ENCODE peak calls at places on chromosome 1, in eight cellular contexts. U is fibroblast of lung, V is neural progenitor cell, O is MM.1S, R is A549, W is neuronal stem cell, X is astrocyte, D is IMR-90. Z is an unnamed sample.
A peak's percentile ranks its signal among the peaks of the same experiment; 100 is the strongest.

GRCh38 chr1:150009604-150010387 is 730 bp downstream of the OTUD7B start:
- DNase-seq in D (peak; percentile 90), O (peak; percentile 25), W (peak; percentile 14), X (peak; percentile 91), R (peak; percentile 35), U (peak; percentile 93), V (peak; percentile 67), Z (no peak)

GRCh38 chr1:94640125-94640524 is 98.6 kb upstream of the F3 start:
- DNase-seq in O (no peak), W (no peak), U (no peak), X (no peak), R (no peak), V (no peak), D (no peak), Z (no peak)

GRCh38 chr1:89802036-89802435 is 18.8 kb upstream of the LRRC8D start:
- DNase-seq in X (no peak), V (peak; percentile 80), D (no peak), W (peak; percentile 51), R (no peak), O (no peak), U (no peak), Z (no peak)

GRCh38 chr1:145949219-145949618 is 8.6 kb downstream of the LIX1L start:
- DNase-seq in W (no peak), V (no peak), D (no peak), U (no peak), O (no peak), R (no peak), X (no peak), Z (no peak)

GRCh38 chr1:26083246-26083645 is 15.8 kb upstream of the TRIM63 start:
- DNase-seq in V (no peak), X (peak; percentile 22), U (peak; percentile 29), O (no peak), W (no peak), R (no peak), D (peak; percentile 46), Z (no peak)

GRCh38 chr1:178575611-178576331 is 62.9 kb downstream of the TEX35 start:
- DNase-seq in X (peak; percentile 8), D (peak; percentile 60), O (no peak), V (no peak), W (no peak), U (peak; percentile 17), R (no peak), Z (no peak)

GRCh38 chr1:25068829-25069228 is 138.8 kb upstream of the RUNX3 start:
- DNase-seq in W (no peak), X (no peak), O (no peak), R (no peak), V (no peak), U (no peak), D (no peak), Z (peak; percentile 15)

GRCh38 chr1:230426246-230427101 is at the start of gene PGBD5:
- DNase-seq in U (peak; percentile 65), W (peak; percentile 91), O (peak; percentile 89), R (peak; percentile 64), D (peak; percentile 46), V (peak; percentile 95), X (peak; percentile 45), Z (peak; percentile 72)

GRCh38 chr1:95407146-95407863 is 173.3 kb downstream of the RWDD3 start:
- DNase-seq in X (no peak), U (no peak), R (no peak), D (no peak), O (no peak), V (peak; percentile 10), W (no peak), Z (no peak)

GRCh38 chr1:88877382-88877825 is 14.0 kb downstream of the GTF2B start:
- DNase-seq in V (peak; percentile 41), W (peak; percentile 14), O (peak; percentile 10), D (peak; percentile 61), X (peak; percentile 26), U (peak; percentile 29), R (no peak), Z (no peak)

GRCh38 chr1:208007938-208008342 is 97.0 kb upstream of the CD34 start:
- DNase-seq in D (peak; percentile 61), R (no peak), V (no peak), O (no peak), X (peak; percentile 88), U (peak; percentile 89), W (no peak), Z (no peak)

GRCh38 chr1:231918239-231919015 is 291.8 kb downstream of the DISC1 start:
- DNase-seq in D (peak; percentile 78), O (peak; percentile 67), R (no peak), W (no peak), U (peak; percentile 89), V (no peak), X (peak; percentile 85), Z (peak; percentile 45)

GRCh38 chr1:152461544-152461943 is 47.5 kb upstream of the CRNN start:
- DNase-seq in R (no peak), X (peak; percentile 20), W (no peak), V (peak; percentile 23), U (peak; percentile 36), D (peak; percentile 38), O (peak; percentile 87), Z (peak; percentile 53)

GRCh38 chr1:210089848-210090247 is 142.7 kb upstream of the SERTAD4 start:
- DNase-seq in D (peak; percentile 1), O (peak; percentile 62), U (no peak), W (no peak), X (no peak), V (no peak), R (no peak), Z (no peak)

GRCh38 chr1:53690411-53690810 is 48.6 kb downstream of the GLIS1 start:
- DNase-seq in U (peak; percentile 17), O (no peak), R (no peak), X (no peak), D (no peak), V (no peak), W (no peak), Z (no peak)

GRCh38 chr1:245469006-245469405 is 314.2 kb downstream of the KIF26B start:
- DNase-seq in R (no peak), U (no peak), O (no peak), V (no peak), X (no peak), D (no peak), W (no peak), Z (no peak)

DNA sequence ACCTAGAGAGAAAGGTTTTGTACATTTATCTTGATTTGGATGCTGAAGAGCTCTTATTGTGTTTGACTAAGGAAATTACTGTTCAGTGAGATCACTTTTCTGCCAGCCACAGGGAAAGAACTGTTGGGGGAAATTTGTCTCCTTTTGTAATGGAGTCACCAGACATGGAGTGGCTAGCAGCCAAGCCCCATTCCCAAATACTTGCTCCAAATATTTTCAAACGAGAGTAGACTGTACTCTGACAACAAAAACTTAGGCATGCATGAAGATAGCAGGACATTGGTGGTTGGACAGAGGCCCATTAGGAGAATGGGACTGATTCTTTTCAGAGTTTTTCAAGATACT is 21.1 kb downstream of the IPO9 start:
- DNase-seq in O (no peak), W (no peak), D (peak; percentile 87), U (peak; percentile 97), R (no peak), V (no peak), X (peak; percentile 96), Z (no peak)
- H3K4me2 ChIP-seq in O (no peak overlapping the region), W (no peak overlapping the region), D (peak overlapping the region; percentile 15), U (peak overlapping the region; percentile 1), R (peak overlapping the region; percentile 5), V (no peak overlapping the region), X (peak overlapping the region; percentile 79), Z (no peak overlapping the region)

DNA sequence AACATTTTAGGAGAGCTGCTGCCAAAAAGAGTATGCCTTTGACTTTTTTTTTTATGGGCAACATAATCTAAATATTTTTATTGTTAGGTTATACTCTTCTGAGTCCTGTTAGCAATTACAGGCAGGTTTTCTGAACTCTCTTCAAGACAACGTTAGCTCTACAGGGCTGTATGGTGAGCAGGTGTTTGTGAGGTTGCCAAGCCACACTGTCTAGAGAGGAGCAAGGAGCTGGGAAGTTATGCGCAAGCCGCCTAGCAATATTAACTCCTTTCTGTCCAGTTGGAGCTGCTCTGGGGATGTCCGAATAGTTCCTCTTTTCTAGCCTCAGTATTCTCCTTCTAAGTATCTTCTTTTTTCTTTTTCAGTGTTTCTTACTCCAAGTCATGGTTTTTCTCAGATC is 110.9 kb downstream of the SPAG17 start:
- DNase-seq in D (no peak), V (peak; percentile 11), X (peak; percentile 14), R (no peak), U (peak; percentile 32), W (no peak), O (no peak), Z (no peak)
- H3K4me2 ChIP-seq in D (no peak overlapping the region), V (no peak overlapping the region), X (no peak overlapping the region), R (no peak overlapping the region), U (no peak overlapping the region), W (no peak overlapping the region), O (no peak overlapping the region), Z (no peak overlapping the region)

DNA sequence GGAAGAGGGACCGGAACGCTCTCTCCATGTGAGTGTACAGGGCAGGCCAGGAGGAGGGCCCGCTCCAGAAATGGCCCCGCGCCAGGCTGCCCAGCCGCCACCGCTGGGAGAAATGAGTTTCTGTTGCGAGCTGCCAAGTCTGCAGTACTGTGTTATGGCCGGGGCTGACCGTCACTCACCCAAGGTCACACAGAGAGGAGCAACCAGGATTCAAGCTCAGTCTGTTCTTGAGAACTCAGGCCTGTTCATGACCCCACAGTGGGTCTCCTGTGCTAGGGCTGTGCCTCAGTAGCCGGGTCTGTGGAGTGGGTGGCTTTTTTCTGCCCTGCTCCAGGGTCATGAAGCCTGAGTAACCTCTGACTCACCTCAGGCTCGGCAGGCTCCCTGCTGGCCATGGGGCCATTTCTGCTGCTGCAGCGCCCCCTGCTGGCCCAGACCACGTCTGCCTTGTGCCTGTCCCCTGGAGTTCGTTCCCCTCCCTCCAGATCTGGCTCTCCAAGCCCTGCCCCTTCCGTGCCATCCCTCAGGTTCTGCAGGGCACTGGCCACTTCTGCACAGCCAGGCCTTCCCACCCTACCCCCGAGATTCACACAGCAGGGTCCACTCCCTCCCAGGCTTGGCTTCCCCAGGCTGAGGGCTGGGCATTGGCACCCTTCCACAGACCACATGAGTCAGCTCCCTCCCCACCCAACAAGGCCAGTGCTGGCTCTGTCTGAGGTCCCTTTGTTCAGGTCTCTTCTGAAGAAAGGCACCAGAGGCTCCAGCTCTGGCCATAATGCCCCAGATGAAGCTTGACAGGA is 51.8 kb downstream of the EDN2 start:
- DNase-seq in V (peak; percentile 91), U (peak; percentile 91), D (peak; percentile 76), R (peak; percentile 87), X (peak; percentile 87), O (peak; percentile 69), W (peak; percentile 76), Z (peak; percentile 70)
- H3K4me2 ChIP-seq in V (no peak overlapping the region), U (peak overlapping the region; percentile 40), D (peak overlapping the region; percentile 21), R (peak overlapping the region; percentile 82), X (peak overlapping the region; percentile 71), O (no peak overlapping the region), W (no peak overlapping the region), Z (no peak overlapping the region)

GRCh38 chr1:20411196-20411980 is 74.6 kb downstream of the CAMK2N1 start:
- DNase-seq in V (no peak), O (no peak), D (peak; percentile 97), U (peak; percentile 94), X (peak; percentile 90), W (no peak), R (peak; percentile 71), Z (no peak)

GRCh38 chr1:20409017-20409416 is 77.0 kb downstream of the CAMK2N1 start:
- DNase-seq in D (no peak), V (no peak), U (no peak), O (no peak), R (no peak), W (no peak), X (no peak), Z (no peak)

GRCh38 chr1:20413136-20413790 is 72.7 kb downstream of the CAMK2N1 start:
- DNase-seq in U (no peak), V (no peak), W (no peak), X (no peak), R (no peak), O (no peak), D (no peak), Z (no peak)

GRCh38 chr1:20409971-20410370 is 76.0 kb downstream of the CAMK2N1 start:
- DNase-seq in W (no peak), X (no peak), R (no peak), O (no peak), D (no peak), V (no peak), U (no peak), Z (no peak)

GRCh38 chr1:20410555-20410954 is 75.5 kb downstream of the CAMK2N1 start:
- DNase-seq in W (no peak), U (no peak), V (peak; percentile 47), X (no peak), R (no peak), O (no peak), D (peak; percentile 35), Z (no peak)
- H3K4me2 ChIP-seq in W (no peak overlapping the region), U (peak overlapping the region; percentile 46), V (no peak overlapping the region), X (peak overlapping the region; percentile 58), R (peak overlapping the region; percentile 47), O (no peak overlapping the region), D (no peak overlapping the region), Z (no peak overlapping the region)

Z was measured in DND-41.